ENCODE peak calls at places on chromosomes 11 and 22, in nine cellular contexts. G is HCT116, K is neural progenitor cell, J is adrenal gland, A is keratinocyte, P is cardiac muscle cell, X is tibial nerve, H is lower lobe of right lung, C is fibroblast of lung. M is an unnamed sample.

GRCh38 chr22:38262051-38262795 is 10.6 kb downstream of the TMEM184B start:
- DNase-seq in A (no peak), X (no peak), J (peak; percentile 75), P (peak; percentile 68), K (peak; percentile 65), G (no peak), C (no peak), H (peak; percentile 82), M (peak; percentile 88)

GRCh38 chr11:24422371-24422770 is 74.5 kb upstream of the LUZP2 start:
- DNase-seq in P (no peak), H (no peak), A (no peak), X (no peak), J (no peak), G (no peak), C (no peak), K (no peak), M (no peak)

GRCh38 chr11:5252280-5253265 is 2.0 kb downstream of the HBG2 start:
- DNase-seq in J (no peak), X (no peak), P (no peak), C (no peak), H (no peak), G (no peak), K (no peak), A (no peak), M (no peak)

GRCh38 chr11:14386895-14387480 is 28.0 kb upstream of the RRAS2 start:
- DNase-seq in H (no peak), A (no peak), J (peak; percentile 29), G (no peak), X (no peak), C (peak; percentile 85), P (peak; percentile 37), K (peak; percentile 91), M (peak; percentile 59)

GRCh38 chr11:13463779-13464290 is 813 bp upstream of the BTBD10 start:
- DNase-seq in P (no peak), A (no peak), H (no peak), J (no peak), G (no peak), C (no peak), X (no peak), K (peak; percentile 52), M (no peak)

GRCh38 chr11:70158201-70158600 is 44.9 kb upstream of the FADD start:
- DNase-seq in A (no peak), G (peak; percentile 13), X (no peak), J (no peak), K (peak; percentile 83), C (peak; percentile 13), P (peak; percentile 73), H (no peak), M (no peak)

GRCh38 chr11:38446336-38446735 is 1848.3 kb upstream of the RAG2 start:
- DNase-seq in H (no peak), G (no peak), P (no peak), J (no peak), K (no peak), X (no peak), C (no peak), A (no peak), M (no peak)

GRCh38 chr11:78094250-78094649 is 14.6 kb upstream of the NDUFC2 start:
- DNase-seq in J (no peak), P (no peak), H (no peak), C (no peak), A (no peak), X (no peak), G (no peak), K (no peak), M (no peak)

GRCh38 chr11:66956689-66957290 is 1.4 kb downstream of the PC start:
- DNase-seq in A (no peak), X (peak; percentile 25), K (peak; percentile 27), J (no peak), G (no peak), C (peak; percentile 77), P (peak; percentile 28), H (peak; percentile 57), M (peak; percentile 65)

GRCh38 chr11:130202818-130203671 is 43.5 kb downstream of the ST14 start:
- DNase-seq in A (no peak), G (no peak), P (no peak), X (no peak), K (no peak), C (no peak), H (peak; percentile 37), J (no peak), M (no peak)

GRCh38 chr11:27839226-27839913 is 139.1 kb upstream of the BDNF start:
- DNase-seq in X (no peak), P (no peak), J (no peak), H (no peak), K (no peak), G (no peak), C (peak; percentile 38), A (no peak), M (no peak)

GRCh38 chr11:6259638-6260019 is at the start of gene CCKBR:
- DNase-seq in C (no peak), P (peak; percentile 75), H (peak; percentile 55), X (no peak), G (no peak), K (peak; percentile 80), J (peak; percentile 24), A (no peak), M (no peak)

GRCh38 chr11:59174664-59175033 is 2.7 kb downstream of the DTX4 start:
- DNase-seq in H (no peak), J (no peak), C (no peak), A (peak; percentile 77), X (no peak), P (no peak), G (no peak), K (no peak), M (no peak)

GRCh38 chr22:38129021-38129420 is 18.5 kb upstream of the BAIAP2L2 start:
- DNase-seq in P (no peak), H (no peak), J (no peak), A (no peak), G (no peak), K (no peak), C (no peak), X (no peak), M (no peak)

GRCh38 chr11:35260342-35260985 is 121.5 kb downstream of the CD44 start:
- DNase-seq in H (no peak), A (no peak), K (no peak), J (no peak), X (no peak), C (peak; percentile 95), G (no peak), P (no peak), M (no peak)

GRCh38 chr11:61027141-61027840 is 55.8 kb downstream of the CD6 start:
- DNase-seq in K (no peak), A (no peak), C (no peak), P (no peak), H (no peak), G (no peak), X (no peak), J (no peak), M (no peak)

GRCh38 chr22:29625090-29625825 is 21.8 kb downstream of the NF2 start:
- DNase-seq in K (peak; percentile 62), P (peak; percentile 42), G (no peak), H (peak; percentile 62), A (no peak), C (peak; percentile 80), X (peak; percentile 31), J (peak; percentile 58), M (no peak)
- TF ChIP-seq CTCF in K (peak; percentile 98), P (peak; percentile 89), G (peak; percentile 53), H (peak; percentile 87), A (peak; percentile 85), C (peak; percentile 89), X (peak; percentile 71), J (peak; percentile 73), M (peak; percentile 89)

DNA sequence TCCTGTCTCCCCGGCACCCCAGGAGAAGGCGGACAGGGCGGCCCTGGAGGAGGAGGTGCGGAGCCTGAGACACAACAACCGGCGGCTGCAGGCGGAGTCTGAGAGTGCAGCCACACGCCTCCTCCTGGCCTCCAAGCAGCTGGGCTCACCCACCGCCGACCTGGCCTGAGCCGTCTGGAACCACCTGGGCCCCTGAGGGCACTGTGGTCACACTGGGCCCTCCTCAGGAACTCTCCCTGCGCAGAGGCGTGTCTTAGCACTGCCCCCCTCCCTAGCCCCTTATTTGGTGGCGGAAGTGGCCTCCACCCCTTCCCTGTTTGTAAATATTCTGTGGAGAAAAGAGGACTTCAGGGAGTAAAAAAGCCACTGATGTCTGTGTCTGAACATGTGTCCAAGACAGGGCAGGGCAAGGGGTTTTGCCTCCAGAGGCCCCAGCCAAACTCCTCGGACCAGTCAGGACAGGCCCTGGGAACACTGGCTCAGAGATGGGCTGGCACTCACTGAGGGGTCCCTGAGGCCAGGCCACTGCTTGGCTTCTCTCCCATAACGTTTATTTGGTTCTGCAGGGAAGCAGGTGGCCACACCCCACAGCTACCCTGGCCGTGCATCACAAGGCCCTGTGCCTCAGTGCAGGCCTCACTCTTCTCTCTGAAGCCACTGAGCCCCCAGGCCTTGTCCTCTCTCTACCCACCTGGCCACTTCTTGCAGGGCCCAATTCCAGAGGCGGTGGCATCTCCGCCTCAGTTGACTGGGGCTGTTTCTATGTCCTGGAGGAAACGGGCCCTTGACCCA is 12.0 kb downstream of the RELA start:
- DNase-seq in P (no peak), H (no peak), J (no peak), X (no peak), K (no peak), C (no peak), A (no peak), G (no peak), M (no peak)
- H3K27ac ChIP-seq in P (no peak overlapping the region), H (peak overlapping the region; percentile 96), J (peak overlapping the region; percentile 95), X (peak overlapping the region; percentile 91), K (no peak overlapping the region), C (peak overlapping the region; percentile 95), A (peak overlapping the region; percentile 15), G (peak overlapping the region; percentile 96), M (peak overlapping the region; percentile 23)

DNA sequence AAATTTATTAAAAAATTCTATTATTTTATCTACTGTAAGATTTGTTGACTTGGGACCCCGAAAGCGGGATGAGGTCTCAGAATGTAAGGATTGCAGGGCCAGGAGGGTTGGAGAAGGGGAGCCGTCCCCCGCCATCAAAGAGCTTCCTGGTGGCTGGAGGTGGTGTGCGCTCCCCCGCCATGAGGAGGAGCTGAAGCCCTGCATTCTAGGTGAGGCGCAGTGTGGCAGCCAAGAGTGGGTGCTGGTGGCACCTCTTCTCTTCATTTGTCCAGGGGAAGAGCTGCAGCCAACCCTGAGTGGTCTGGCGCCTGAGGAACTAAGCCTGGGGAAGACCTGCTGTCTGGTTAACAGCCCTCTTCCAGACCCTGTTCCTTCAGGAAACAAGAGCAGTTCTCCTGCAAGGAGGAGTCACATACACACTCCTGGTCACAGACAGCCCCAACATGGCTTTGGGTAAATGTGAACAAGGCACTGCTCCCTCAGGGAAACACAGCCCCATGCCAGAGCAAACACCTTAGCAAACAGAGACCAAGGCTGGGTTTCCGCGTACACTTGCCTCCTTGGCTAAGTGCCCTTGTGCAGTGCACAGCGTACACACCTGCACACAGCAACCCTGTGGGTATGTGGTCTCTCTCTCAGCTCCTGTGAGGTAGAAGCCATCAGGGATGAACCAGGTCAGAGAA is 17.3 kb downstream of the RTN4RL2 start:
- DNase-seq in P (no peak), X (no peak), K (no peak), A (no peak), C (no peak), G (no peak), J (no peak), H (no peak), M (no peak)
- H3K27me3 ChIP-seq in P (peaks cover 46% of the 10 kb centered on the region), X (no peaks in the 10 kb centered on the region), K (peaks cover 92% of the 10 kb centered on the region), A (peaks cover 35% of the 10 kb centered on the region), C (peaks cover 18% of the 10 kb centered on the region), G (no peaks in the 10 kb centered on the region), J (no peaks in the 10 kb centered on the region), H (peaks cover 14% of the 10 kb centered on the region), M (peaks cover 18% of the 10 kb centered on the region)

DNA sequence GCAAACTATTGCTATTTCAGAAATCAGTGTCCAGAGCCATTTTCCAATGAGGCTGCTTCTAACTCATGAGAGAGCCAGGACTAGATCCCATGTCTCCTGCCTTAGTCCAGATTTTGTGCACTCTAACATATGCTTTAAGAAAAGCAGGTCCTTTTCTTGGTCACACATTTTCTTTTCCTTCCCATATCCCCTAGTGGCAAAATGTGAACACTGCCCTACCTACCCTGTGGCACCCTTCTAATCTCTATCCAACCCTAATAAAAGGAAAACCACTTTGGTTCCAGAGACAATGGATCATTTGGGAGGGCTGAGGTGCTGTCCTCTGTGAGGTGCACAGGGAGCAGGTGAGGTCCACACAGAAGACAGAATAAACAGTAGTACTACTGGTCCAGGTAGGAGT is 72.0 kb upstream of the DDI1 start:
- DNase-seq in H (no peak), A (no peak), P (no peak), J (no peak), K (no peak), X (no peak), C (no peak), G (no peak), M (no peak)
- TF ChIP-seq CTCF in H (no peak), A (no peak), P (no peak), J (no peak), K (peak; percentile 13), X (no peak), C (no peak), G (no peak), M (no peak)